ENCODE peak calls at places on chromosomes 3 and 15, in ten cellular contexts. M is IMR-90, O is colonic mucosa, J is lower lobe of right lung, P is left lung, X is stomach, H is coronary artery, U is RWPE1, W is GM20000, A is fibroblast of lung. N is an unnamed sample.

GRCh38 chr3:53069422-53070068 is 23.7 kb upstream of the SFMBT1 start:
- DNase-seq in M (peak; percentile 12), O (no peak), J (no peak), P (no peak), X (no peak), H (peak; percentile 45), U (no peak), W (no peak), A (no peak), N (no peak)

GRCh38 chr15:35992791-35993190 is 446.8 kb upstream of the DPH6 start:
- DNase-seq in M (no peak), O (no peak), J (no peak), P (no peak), X (no peak), H (no peak), U (no peak), W (no peak), A (no peak), N (no peak)

GRCh38 chr3:71413572-71413971 is 170.0 kb downstream of the FOXP1 start:
- DNase-seq in M (no peak), O (no peak), J (no peak), P (no peak), X (no peak), H (no peak), U (no peak), W (no peak), A (no peak), N (no peak)

GRCh38 chr3:46504780-46505179 is 7.0 kb downstream of the RTP3 start:
- DNase-seq in M (no peak), O (no peak), J (no peak), P (no peak), X (no peak), H (no peak), U (no peak), W (no peak), A (no peak), N (no peak)

GRCh38 chr15:95843241-95843851 is 487.2 kb upstream of the NR2F2 start:
- DNase-seq in M (no peak), O (no peak), J (no peak), P (no peak), X (no peak), H (no peak), U (no peak), W (no peak), A (peak; percentile 43), N (peak; percentile 35)

GRCh38 chr3:128845119-128845518 is 34.3 kb upstream of the ACAD9 start:
- DNase-seq in M (no peak), O (no peak), J (no peak), P (no peak), X (no peak), H (no peak), U (no peak), W (peak; percentile 32), A (no peak), N (peak; percentile 30)

GRCh38 chr15:98914626-98915025 is 93.0 kb downstream of the PGPEP1L start:
- DNase-seq in M (peak; percentile 99), O (no peak), J (no peak), P (no peak), X (no peak), H (no peak), U (peak; percentile 45), W (no peak), A (peak; percentile 82), N (no peak)

GRCh38 chr3:113158210-113158609 is 53.1 kb upstream of the BOC start:
- DNase-seq in M (no peak), O (no peak), J (no peak), P (no peak), X (no peak), H (no peak), U (no peak), W (no peak), A (no peak), N (no peak)

GRCh38 chr15:84727429-84727828 is 11.5 kb upstream of the SEC11A start:
- DNase-seq in M (peak; percentile 51), O (no peak), J (no peak), P (no peak), X (no peak), H (no peak), U (no peak), W (no peak), A (no peak), N (no peak)

GRCh38 chr3:67692621-67693020 is 38.2 kb upstream of the SUCLG2 start:
- DNase-seq in M (no peak), O (no peak), J (no peak), P (no peak), X (no peak), H (no peak), U (no peak), W (no peak), A (no peak), N (no peak)

GRCh38 chr3:148800414-148800813 is 27.2 kb upstream of the CPB1 start:
- DNase-seq in M (no peak), O (no peak), J (no peak), P (no peak), X (no peak), H (no peak), U (no peak), W (no peak), A (no peak), N (no peak)

GRCh38 chr15:82044373-82045178 is 1.2 kb downstream of the MEX3B start:
- DNase-seq in M (peak; percentile 81), O (peak; percentile 55), J (peak; percentile 48), P (peak; percentile 52), X (no peak), H (no peak), U (peak; percentile 28), W (peak; percentile 41), A (peak; percentile 77), N (peak; percentile 69)

GRCh38 chr3:10707089-10707983 is 108.7 kb upstream of the SLC6A11 start:
- DNase-seq in M (no peak), O (no peak), J (no peak), P (no peak), X (no peak), H (no peak), U (no peak), W (peak; percentile 25), A (no peak), N (peak; percentile 68)

GRCh38 chr15:78620021-78620838 is 566 bp downstream of the CHRNA3 start:
- DNase-seq in M (no peak), O (no peak), J (no peak), P (no peak), X (peak; percentile 23), H (no peak), U (no peak), W (peak; percentile 45), A (no peak), N (peak; percentile 73)
- TF ChIP-seq CTCF in M (peak; percentile 14), O (no peak), J (no peak), P (no peak), X (no peak), H (no peak), U (no peak), W (no peak), A (no peak), N (no peak)

GRCh38 chr3:47803478-47804025 is 614 bp downstream of the DHX30 start:
- DNase-seq in M (no peak), O (no peak), J (no peak), P (no peak), X (no peak), H (no peak), U (no peak), W (no peak), A (no peak), N (no peak)

GRCh38 chr3:47799733-47800132 is 3.2 kb upstream of the DHX30 start:
- DNase-seq in M (no peak), O (no peak), J (no peak), P (no peak), X (no peak), H (no peak), U (no peak), W (no peak), A (no peak), N (no peak)

GRCh38 chr3:47804571-47804970 is 1.6 kb downstream of the DHX30 start:
- DNase-seq in M (no peak), O (no peak), J (no peak), P (no peak), X (no peak), H (no peak), U (no peak), W (no peak), A (no peak), N (no peak)

GRCh38 chr3:47802734-47803477 is at the start of gene DHX30:
- DNase-seq in M (peak; percentile 84), O (peak; percentile 90), J (peak; percentile 95), P (peak; percentile 91), X (peak; percentile 89), H (peak; percentile 91), U (peak; percentile 74), W (peak; percentile 97), A (peak; percentile 86), N (peak; percentile 88)
- TF ChIP-seq CTCF in M (no peak), O (no peak), J (no peak), P (no peak), X (no peak), H (no peak), U (no peak), W (no peak), A (no peak), N (no peak)

DNA sequence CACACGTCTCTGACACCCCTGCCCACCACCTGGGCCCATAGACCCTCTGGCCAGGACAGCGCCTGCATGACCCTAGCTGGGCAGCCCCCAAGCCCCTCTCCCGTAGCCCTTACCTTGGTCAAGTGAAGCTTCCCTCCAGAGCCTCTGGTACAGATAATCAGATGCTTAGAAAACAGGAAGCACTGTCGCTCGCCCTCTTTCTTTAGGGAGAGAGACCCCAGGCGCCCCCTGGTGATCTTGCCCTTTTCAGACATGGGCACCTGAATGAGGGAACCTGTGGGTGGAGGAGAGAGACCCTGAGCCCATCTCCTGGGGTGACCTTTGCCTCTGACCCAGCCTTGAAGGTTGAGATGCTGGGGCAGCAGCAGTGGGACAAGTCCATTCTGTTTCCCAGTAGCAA is 65.4 kb downstream of the RASGRF1 start:
- DNase-seq in M (no peak), O (no peak), J (peak; percentile 46), P (no peak), X (no peak), H (no peak), U (no peak), W (peak; percentile 37), A (no peak), N (no peak)
- TF ChIP-seq CTCF in M (no peak), O (no peak), J (no peak), P (no peak), X (no peak), H (no peak), U (no peak), W (no peak), A (no peak), N (no peak)

DNA sequence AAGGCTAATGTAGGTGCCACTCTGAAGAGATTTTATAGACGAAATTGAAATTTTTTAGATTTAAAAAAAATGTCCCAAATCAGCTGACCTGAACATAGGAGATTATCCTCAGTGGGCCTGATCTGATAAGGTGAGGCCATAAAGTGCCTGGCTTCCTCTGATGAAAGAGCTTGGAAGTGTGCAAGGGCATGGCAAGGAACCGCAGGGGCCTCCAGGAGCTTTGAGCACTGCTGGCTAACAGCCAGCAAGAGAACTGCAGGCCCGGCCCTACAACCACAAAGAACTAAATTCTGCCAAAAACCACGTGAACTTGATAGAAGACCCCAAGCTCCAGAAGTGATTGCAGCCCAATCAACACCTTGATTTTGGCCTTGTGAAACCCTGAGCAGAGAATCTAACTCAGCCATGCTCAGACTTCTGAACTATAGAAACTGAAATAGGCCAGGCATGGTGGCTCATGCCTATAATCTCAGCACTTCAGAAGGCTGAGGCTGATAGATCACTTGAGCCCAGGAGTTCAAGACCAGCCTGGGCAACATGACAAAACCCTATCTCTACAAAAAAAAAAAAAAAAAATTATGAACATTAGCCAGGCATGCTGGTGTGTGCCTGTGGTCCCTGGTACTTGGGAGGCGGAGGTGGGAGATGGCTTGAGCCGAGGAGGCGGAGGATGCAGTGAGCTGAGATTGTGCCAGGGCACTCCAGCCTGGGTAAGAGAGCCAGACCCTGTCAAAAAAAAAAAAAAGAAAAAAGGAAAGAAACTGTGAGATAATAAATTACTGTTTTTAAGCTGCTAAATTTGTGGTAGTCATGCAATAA is 7.7 kb upstream of the DIS3L start:
- DNase-seq in M (no peak), O (no peak), J (no peak), P (no peak), X (no peak), H (no peak), U (no peak), W (no peak), A (no peak), N (no peak)
- TF ChIP-seq CTCF in M (no peak), O (no peak), J (no peak), P (no peak), X (no peak), H (no peak), U (no peak), W (no peak), A (no peak), N (no peak)

N was measured in nephron progenitor cell.